ENCODE peak calls at places on chromosomes 4 and X, in ten cellular contexts. D is A549, F is MCF 10A, N is sigmoid colon, K is WTC11, V is HFF-Myc, B is neural crest cell, S is breast epithelium, E is AG04450, Q is IMR-90. A is an unnamed sample.

GRCh38 chrX:119040432-119040831 is 32.4 kb upstream of the CT47C1 start:
- DNase-seq in N (no peak), F (no peak), V (no peak), B (no peak), K (no peak), S (no peak), Q (no peak), E (no peak), D (no peak), A (no peak)

GRCh38 chrX:18377802-18378201 is 23.3 kb upstream of the SCML2 start:
- DNase-seq in K (peak), D (no peak), F (peak), V (no peak), E (no peak), S (no peak), B (peak), Q (peak), N (no peak), A (no peak)

GRCh38 chr4:89954906-89955305 is 60.3 kb downstream of the MMRN1 start:
- DNase-seq in S (no peak), K (no peak), V (no peak), Q (no peak), E (no peak), B (no peak), D (no peak), N (no peak), F (peak), A (no peak)

GRCh38 chr4:185535818-185536729 is 767 bp upstream of the PDLIM3 start:
- DNase-seq in N (peak), K (no peak), B (no peak), F (peak), Q (no peak), S (no peak), E (no peak), D (no peak), V (no peak), A (no peak)

GRCh38 chr4:146132445-146132844 is 43.1 kb upstream of the LSM6 start:
- DNase-seq in V (no peak), S (no peak), N (no peak), E (no peak), Q (no peak), B (no peak), D (no peak), F (peak), K (no peak), A (peak)

GRCh38 chrX:2691543-2692220 is 587 bp downstream of the CD99 start:
- DNase-seq in D (peak), B (peak), K (no peak), F (peak), V (no peak), S (no peak), N (peak), Q (peak), E (no peak), A (peak)

GRCh38 chr4:76969941-76970529 is 20.5 kb downstream of the SEPTIN11 start:
- DNase-seq in N (no peak), Q (no peak), K (no peak), F (no peak), D (no peak), V (no peak), B (no peak), S (no peak), E (no peak), A (no peak)

GRCh38 chrX:2351999-2352995 is 148.5 kb downstream of the DHRSX start:
- DNase-seq in E (peak), S (no peak), K (no peak), Q (peak), N (no peak), B (no peak), D (peak), V (peak), F (peak), A (no peak)

GRCh38 chrX:41238543-41238942 is 95.4 kb upstream of the DDX3X start:
- DNase-seq in E (no peak), F (peak), Q (peak), D (no peak), B (no peak), K (no peak), V (peak), S (no peak), N (no peak), A (no peak)

GRCh38 chr4:8365353-8365752 is 75.2 kb downstream of the ACOX3 start:
- DNase-seq in D (no peak), F (no peak), B (no peak), K (no peak), N (no peak), Q (no peak), V (no peak), S (no peak), E (no peak), A (no peak)

GRCh38 chr4:15244354-15244753 is 183.5 kb upstream of the C1QTNF7 start:
- DNase-seq in F (peak), S (no peak), Q (peak), D (no peak), B (no peak), N (no peak), K (no peak), E (no peak), V (no peak), A (no peak)

GRCh38 chr4:181956502-181956901 is 286.7 kb upstream of the TENM3 start:
- DNase-seq in S (no peak), N (no peak), B (no peak), E (no peak), V (no peak), D (no peak), F (no peak), K (no peak), Q (no peak), A (no peak)

GRCh38 chr4:48780867-48781219 is 764 bp upstream of the FRYL start:
- DNase-seq in Q (peak), D (no peak), V (no peak), F (no peak), K (no peak), S (no peak), B (no peak), N (peak), E (no peak), A (no peak)

GRCh38 chrX:131752493-131753198 is 208.8 kb downstream of the OR13H1 start:
- DNase-seq in N (peak), E (no peak), D (no peak), K (no peak), S (no peak), Q (peak), B (no peak), F (peak), V (no peak), A (no peak)
- TF ChIP-seq CTCF in N (no peak), E (no peak), D (peak), K (no peak), S (no peak), Q (peak), B (no peak), F (no peak), V (no peak), A (no peak)

GRCh38 chrX:26146024-26146423 is 7.9 kb downstream of the MAGEB18 start:
- DNase-seq in V (no peak), N (no peak), Q (no peak), S (no peak), D (no peak), E (no peak), K (no peak), B (no peak), F (no peak), A (no peak)
- TF ChIP-seq CTCF in V (no peak), N (no peak), Q (no peak), S (no peak), D (no peak), E (no peak), K (no peak), B (no peak), F (no peak), A (no peak)

DNA sequence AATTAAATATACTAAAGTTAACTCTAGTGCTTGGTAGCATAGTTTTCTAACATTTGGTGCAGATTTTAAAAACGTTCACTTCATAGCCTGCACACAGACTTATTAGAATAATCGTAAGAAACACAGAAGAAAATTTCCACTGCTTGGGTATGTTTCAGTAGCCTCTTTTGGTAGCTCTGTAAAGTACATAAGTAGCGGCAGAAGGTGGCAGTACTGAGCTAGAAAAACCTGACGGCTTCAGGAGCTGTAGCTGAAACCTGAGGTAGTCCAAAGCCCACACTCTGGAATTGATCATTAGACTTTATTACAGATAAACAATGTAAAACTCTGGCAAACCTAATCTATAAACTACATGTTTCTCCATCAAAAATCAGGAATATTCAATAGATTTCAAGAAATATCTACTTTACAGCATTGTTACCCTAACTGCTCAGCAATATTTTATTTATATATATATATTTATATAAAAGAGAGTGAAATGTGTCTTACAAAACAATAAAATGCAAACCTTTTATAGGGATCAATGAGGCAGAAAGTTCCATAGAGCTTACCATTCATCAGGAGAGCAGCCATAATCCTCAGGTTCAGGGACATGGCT is 88.2 kb downstream of the ATP8A1 start:
- DNase-seq in B (peak), Q (peak), F (peak), K (peak), N (peak), E (peak), S (no peak), V (peak), D (peak), A (peak)
- TF ChIP-seq CTCF in B (peak), Q (peak), F (peak), K (peak), N (peak), E (peak), S (no peak), V (peak), D (peak), A (peak)

DNA sequence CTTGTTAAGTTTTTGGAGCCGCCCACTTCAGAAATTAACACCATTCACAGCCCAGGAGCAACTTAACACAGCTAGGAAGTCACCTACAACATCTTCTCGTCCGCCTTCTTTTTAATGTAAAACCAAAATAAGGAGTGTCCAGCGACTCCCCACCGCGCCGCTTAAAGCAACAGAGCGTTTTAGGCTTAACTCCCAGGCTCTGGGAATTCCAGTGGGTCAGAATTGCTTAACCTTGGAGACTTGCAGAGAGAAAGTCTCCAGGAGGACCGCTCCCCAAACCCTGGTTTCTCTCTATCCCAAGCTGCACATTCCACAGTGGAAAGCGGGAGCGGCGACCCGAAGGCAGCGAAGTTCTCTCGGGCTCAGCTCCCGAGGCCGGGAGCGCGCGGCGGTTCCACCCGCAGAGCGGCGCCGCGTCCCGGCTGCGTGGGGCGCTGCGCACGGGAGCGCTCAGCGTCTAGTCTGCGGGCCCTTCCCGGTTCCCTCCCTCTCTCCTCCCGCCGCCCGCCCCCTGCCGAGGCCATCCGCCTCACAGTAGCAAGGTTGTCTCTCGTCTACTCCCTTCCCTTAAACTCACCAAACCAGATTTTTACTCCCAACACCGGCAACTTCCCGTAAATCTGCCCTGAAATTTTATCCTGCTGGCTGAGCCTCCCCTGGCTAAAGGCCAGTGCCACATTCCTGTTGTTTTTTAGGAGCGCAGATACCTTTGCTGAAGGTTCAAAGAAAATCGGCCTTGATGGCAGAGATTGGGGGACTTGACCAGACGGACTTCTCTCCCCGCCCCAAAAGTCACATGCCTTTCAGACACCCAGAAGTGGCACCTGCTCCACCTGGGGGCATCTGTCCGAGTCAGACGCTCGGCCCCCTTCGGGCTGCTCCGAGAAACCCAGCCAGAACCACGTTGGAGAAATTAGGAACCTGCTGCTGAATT is at the start of gene RBM47:
- DNase-seq in B (peak), D (no peak), N (peak), E (no peak), Q (peak), S (peak), F (peak), K (peak), V (no peak), A (peak)
- TF ChIP-seq CTCF in B (peak), D (peak), N (no peak), E (peak), Q (peak), S (no peak), F (no peak), K (no peak), V (no peak), A (peak)